ENCODE peak calls at places on chromosome 15, in five cellular contexts. D is spleen, S is HCT116, M is stomach, V is esophagus muscularis mucosa. C is an unnamed sample.

GRCh38 chr15:44719293-44719999 is 8.1 kb downstream of the B2M start:
- DNase-seq in D (no peak), V (no peak), M (no peak), S (no peak), C (no peak)

GRCh38 chr15:70569139-70569717 is 194.1 kb downstream of the UACA start:
- DNase-seq in D (no peak), S (peak; percentile 73), V (no peak), M (peak; percentile 43), C (peak; percentile 29)

GRCh38 chr15:63870043-63870394 is 36.3 kb upstream of the HERC1 start:
- DNase-seq in D (no peak), S (no peak), V (no peak), M (no peak), C (no peak)

GRCh38 chr15:69305204-69305931 is 6.7 kb downstream of the PAQR5 start:
- DNase-seq in V (no peak), M (no peak), S (peak; percentile 74), D (no peak), C (no peak)

GRCh38 chr15:43102181-43102580 is 3.7 kb downstream of the UBR1 start:
- DNase-seq in M (no peak), S (no peak), D (no peak), V (no peak), C (no peak)

GRCh38 chr15:69513986-69514385 is 61.4 kb downstream of the RPLP1 start:
- DNase-seq in V (no peak), M (no peak), S (no peak), D (no peak), C (no peak)

GRCh38 chr15:77025471-77025901 is 30.6 kb downstream of the PSTPIP1 start:
- DNase-seq in M (no peak), S (no peak), D (peak; percentile 67), V (no peak), C (no peak)

GRCh38 chr15:64842986-64843561 is 1.4 kb downstream of the PLEKHO2 start:
- DNase-seq in M (no peak), S (no peak), D (peak; percentile 87), V (no peak), C (no peak)

GRCh38 chr15:54033954-54034458 is 55.8 kb downstream of the UNC13C start:
- DNase-seq in D (no peak), M (no peak), V (no peak), S (no peak), C (no peak)

GRCh38 chr15:31141792-31142191 is 40.3 kb upstream of the TRPM1 start:
- DNase-seq in D (no peak), M (no peak), V (peak; percentile 57), S (no peak), C (no peak)

GRCh38 chr15:44811347-44811746 is 75.0 kb downstream of the TRIM69 start:
- DNase-seq in D (no peak), S (peak; percentile 6), V (no peak), M (no peak), C (no peak)

GRCh38 chr15:63312286-63312685 is 34.9 kb downstream of the APH1B start:
- DNase-seq in M (no peak), D (no peak), V (no peak), S (no peak), C (no peak)

GRCh38 chr15:67097424-67097823 is 32.0 kb downstream of the SMAD3 start:
- DNase-seq in M (no peak), V (no peak), D (no peak), S (no peak), C (no peak)

GRCh38 chr15:80906159-80906775 is 83.4 kb downstream of the MESD start:
- DNase-seq in D (no peak), S (peak; percentile 44), M (no peak), V (no peak), C (no peak)

GRCh38 chr15:89783111-89783860 is 7.2 kb downstream of the MESP2 start:
- DNase-seq in D (peak; percentile 73), S (no peak), V (no peak), M (no peak), C (no peak)

GRCh38 chr15:52651868-52652267 is 27.3 kb downstream of the ATOSA start:
- DNase-seq in M (peak; percentile 42), D (peak; percentile 78), V (peak; percentile 92), S (peak; percentile 32), C (no peak)

GRCh38 chr15:80689716-80690115 is 5.4 kb upstream of the ABHD17C start:
- DNase-seq in S (no peak), M (no peak), D (no peak), V (no peak), C (no peak)

GRCh38 chr15:99618941-99619411 is 53.2 kb downstream of the MEF2A start:
- DNase-seq in S (no peak), M (no peak), D (no peak), V (no peak), C (no peak)

GRCh38 chr15:88982304-88982945 is 69.2 kb upstream of the MFGE8 start:
- DNase-seq in D (no peak), V (no peak), S (no peak), M (no peak), C (no peak)

GRCh38 chr15:76901965-76902364 is 3.2 kb downstream of the SCAPER start:
- DNase-seq in D (no peak), M (no peak), V (no peak), S (no peak), C (no peak)

GRCh38 chr15:35596261-35596660 is 50.3 kb upstream of the DPH6 start:
- DNase-seq in S (no peak), M (no peak), D (no peak), V (no peak), C (no peak)

GRCh38 chr15:76994971-76995945 is at the start of gene PSTPIP1:
- DNase-seq in S (no peak), M (peak; percentile 43), V (no peak), D (peak; percentile 96), C (peak; percentile 42)

GRCh38 chr15:92451225-92451825 is 57.6 kb downstream of the ST8SIA2 start:
- DNase-seq in D (no peak), S (no peak), M (no peak), V (no peak), C (no peak)

GRCh38 chr15:57290192-57290591 is 86.1 kb upstream of the CGNL1 start:
- DNase-seq in M (no peak), V (no peak), D (no peak), S (no peak), C (no peak)
- TF ChIP-seq POLR2AphosphoS5 in M (no peak), V (no peak), D (no peak), S (no peak), C (no peak)

DNA sequence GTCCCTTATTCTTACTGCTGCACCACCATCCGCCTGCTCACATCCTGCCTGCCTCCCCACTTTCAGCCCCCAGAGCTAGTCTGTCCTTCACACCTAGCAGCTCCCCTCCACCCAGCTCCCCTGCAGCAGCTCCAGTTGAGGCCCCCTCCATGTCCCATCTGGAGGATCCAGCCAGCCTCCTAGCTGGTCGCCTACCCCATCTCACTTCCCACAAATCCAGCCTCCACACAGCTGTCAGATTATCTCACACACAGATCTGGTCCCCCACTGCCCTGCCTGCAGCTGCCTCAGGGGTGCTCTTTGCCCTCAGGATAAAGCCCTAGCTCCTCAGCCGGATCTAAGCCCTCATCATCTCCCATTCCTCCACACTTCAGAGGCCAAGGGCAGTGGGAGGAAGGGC is 8.8 kb upstream of the SEMA7A start:
- DNase-seq in S (no peak), M (no peak), D (peak; percentile 64), V (no peak), C (no peak)
- TF ChIP-seq POLR2A in S (no peak), M (no peak), D (no peak), V (no peak), C (no peak)

GRCh38 chr15:83206387-83206970 is 1.1 kb downstream of the HDGFL3 start:
- DNase-seq in V (no peak), D (no peak), S (no peak), M (no peak), C (no peak)
- TF ChIP-seq POLR2AphosphoS5 in V (no peak), D (no peak), S (no peak), M (no peak), C (no peak)

GRCh38 chr15:73951044-73951561 is 24.8 kb downstream of the LOXL1 start:
- DNase-seq in M (peak; percentile 86), D (peak; percentile 93), V (peak; percentile 97), S (no peak), C (peak; percentile 90)
- TF ChIP-seq POLR2A in M (no peak), D (no peak), V (no peak), S (no peak), C (no peak)